ENCODE peak calls at places on chromosome 15, in seven cellular contexts. Z is esophagus squamous epithelium; N is psoas muscle; C is astrocyte; H is SJSA1; T is CD4-positive, alpha-beta memory T cell; F is endodermal cell. D is an unnamed sample. For H3K4me1, the result is how much of the 10 kb centered on the place peaks cover.

GRCh38 chr15:33242669-33243191 is 48.2 kb upstream of the FMN1 start:
- DNase-seq in Z (no peak), N (no peak), C (peak), H (no peak), T (no peak), F (peak), D (no peak)

GRCh38 chr15:31163769-31164572 is 62.4 kb upstream of the TRPM1 start:
- DNase-seq in Z (no peak), N (no peak), C (peak), H (no peak), T (no peak), F (no peak), D (no peak)

GRCh38 chr15:49330166-49330565 is 92.9 kb upstream of the FGF7 start:
- DNase-seq in Z (no peak), N (no peak), C (no peak), H (no peak), T (no peak), F (no peak), D (no peak)

GRCh38 chr15:58546635-58547627 is 115.1 kb downstream of the LIPC start:
- DNase-seq in Z (no peak), N (peak), C (peak), H (peak), T (no peak), F (peak), D (peak)

GRCh38 chr15:79283252-79284048 is 928 bp downstream of the ANKRD34C start:
- DNase-seq in Z (no peak), N (peak), C (peak), H (no peak), T (peak), F (peak), D (peak)

GRCh38 chr15:63978511-63979226 is 67.6 kb downstream of the DAPK2 start:
- DNase-seq in Z (no peak), N (no peak), C (no peak), H (peak), T (no peak), F (peak), D (no peak)

GRCh38 chr15:78264304-78265136 is at the start of gene DNAJA4:
- DNase-seq in Z (no peak), N (peak), C (peak), H (no peak), T (peak), F (peak), D (peak)

GRCh38 chr15:66832679-66833078 is 130.6 kb downstream of the SMAD6 start:
- DNase-seq in Z (no peak), N (no peak), C (no peak), H (no peak), T (no peak), F (no peak), D (no peak)

GRCh38 chr15:80893777-80894176 is 95.8 kb downstream of the MESD start:
- DNase-seq in Z (no peak), N (peak), C (no peak), H (no peak), T (no peak), F (no peak), D (no peak)

GRCh38 chr15:75335705-75336355 is at the start of gene COMMD4:
- DNase-seq in Z (peak), N (peak), C (peak), H (peak), T (peak), F (peak), D (peak)

GRCh38 chr15:75687486-75688277 is 25.0 kb downstream of the CSPG4 start:
- DNase-seq in Z (no peak), N (no peak), C (no peak), H (no peak), T (no peak), F (no peak), D (no peak)

GRCh38 chr15:64686130-64686735 is 89.2 kb downstream of the RBPMS2 start:
- DNase-seq in Z (no peak), N (no peak), C (peak), H (no peak), T (peak), F (peak), D (no peak)

GRCh38 chr15:22954326-22954725 is 25.8 kb downstream of the CYFIP1 start:
- DNase-seq in Z (no peak), N (peak), C (no peak), H (no peak), T (no peak), F (no peak), D (no peak)

GRCh38 chr15:95875141-95875643 is 455.3 kb upstream of the NR2F2 start:
- DNase-seq in Z (no peak), N (no peak), C (peak), H (no peak), T (peak), F (no peak), D (no peak)

GRCh38 chr15:88454231-88454630 is 13.0 kb downstream of the MRPL46 start:
- DNase-seq in Z (no peak), N (no peak), C (peak), H (no peak), T (no peak), F (no peak), D (no peak)

GRCh38 chr15:52787549-52788098 is 2.5 kb downstream of the ONECUT1 start:
- DNase-seq in Z (no peak), N (no peak), C (no peak), H (no peak), T (no peak), F (peak), D (peak)

DNA sequence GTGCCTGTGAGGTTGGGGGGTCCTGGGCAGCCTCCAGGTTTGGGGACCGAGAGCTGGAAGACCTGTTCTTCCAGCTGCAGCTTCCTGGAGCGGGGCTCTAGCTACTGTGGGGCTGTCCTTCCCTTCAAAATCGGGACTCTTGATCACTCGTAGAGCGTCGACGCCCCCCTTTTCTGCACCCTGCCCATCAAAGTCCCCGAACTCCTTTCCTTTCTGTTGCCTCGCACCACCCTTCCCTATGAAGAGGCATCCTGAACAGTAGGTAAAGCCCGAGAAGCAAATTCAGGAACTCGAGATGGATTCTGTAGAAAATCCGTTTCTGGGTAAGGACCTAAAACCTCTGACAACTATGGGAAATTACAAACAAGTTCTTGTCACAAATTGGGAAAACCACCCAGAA is 468 bp downstream of the CHP1 start:
- DNase-seq in Z (no peak), N (no peak), C (no peak), H (no peak), T (no peak), F (no peak), D (no peak)
- H3K4me1 ChIP-seq in Z (under half), N (under half), C (under half), H (under half), T (under half), F (under half), D (under half)

DNA sequence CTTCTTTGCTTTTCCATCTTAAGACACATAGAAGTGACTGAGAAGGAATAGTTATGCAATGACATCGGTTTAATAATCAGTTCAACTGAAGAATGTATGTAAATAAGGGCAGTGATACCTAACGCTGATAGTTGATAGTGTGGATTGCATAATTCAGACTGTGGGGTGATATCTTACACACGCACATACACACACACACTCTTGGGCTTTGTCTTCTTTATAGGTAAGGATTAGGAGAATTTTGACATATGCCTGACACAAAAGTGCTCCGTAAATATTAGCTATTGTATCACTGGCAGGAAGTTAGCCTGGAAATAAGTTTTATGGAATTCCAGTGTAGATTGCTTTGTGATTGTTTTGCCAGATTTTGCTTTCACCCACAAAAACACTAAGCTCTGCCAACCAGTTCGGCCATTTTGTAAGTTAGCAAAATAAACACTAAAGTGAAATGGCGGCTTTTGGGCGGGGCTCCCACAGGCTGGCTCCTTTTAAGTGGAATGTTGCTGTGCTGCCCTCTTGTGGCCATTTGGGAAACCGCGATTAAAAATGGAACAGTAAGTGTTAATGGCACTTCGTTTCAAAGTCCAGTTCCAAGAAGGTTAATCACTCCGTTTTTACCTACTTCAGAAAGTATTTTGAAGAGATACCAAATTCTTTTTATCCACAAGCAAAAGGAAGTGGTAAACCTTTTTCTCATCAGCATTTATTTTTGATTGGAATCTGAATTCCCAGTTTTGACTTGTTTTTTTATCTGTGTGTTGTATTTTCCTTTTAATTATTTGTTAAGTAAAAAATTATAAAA is 17.7 kb downstream of the CHD2 start:
- DNase-seq in Z (peak), N (peak), C (peak), H (peak), T (peak), F (peak), D (peak)
- H3K4me3 ChIP-seq in Z (peak), N (peak), C (peak), H (no peak), T (no peak), F (no peak), D (peak)

GRCh38 chr15:99340347-99340746 is 89.1 kb downstream of the LRRC28 start:
- DNase-seq in Z (no peak), N (no peak), C (no peak), H (no peak), T (no peak), F (no peak), D (no peak)
- H3K27ac ChIP-seq in Z (no peak), N (no peak), C (no peak), H (no peak), T (no peak), F (no peak), D (no peak)

GRCh38 chr15:65828566-65828965 is 36.5 kb upstream of the DENND4A start:
- DNase-seq in Z (no peak), N (no peak), C (no peak), H (no peak), T (peak), F (no peak), D (no peak)
- H3K4me1 ChIP-seq in Z (under half), N (under half), C (under half), H (under half), T (half or more), F (under half), D (under half)

DNA sequence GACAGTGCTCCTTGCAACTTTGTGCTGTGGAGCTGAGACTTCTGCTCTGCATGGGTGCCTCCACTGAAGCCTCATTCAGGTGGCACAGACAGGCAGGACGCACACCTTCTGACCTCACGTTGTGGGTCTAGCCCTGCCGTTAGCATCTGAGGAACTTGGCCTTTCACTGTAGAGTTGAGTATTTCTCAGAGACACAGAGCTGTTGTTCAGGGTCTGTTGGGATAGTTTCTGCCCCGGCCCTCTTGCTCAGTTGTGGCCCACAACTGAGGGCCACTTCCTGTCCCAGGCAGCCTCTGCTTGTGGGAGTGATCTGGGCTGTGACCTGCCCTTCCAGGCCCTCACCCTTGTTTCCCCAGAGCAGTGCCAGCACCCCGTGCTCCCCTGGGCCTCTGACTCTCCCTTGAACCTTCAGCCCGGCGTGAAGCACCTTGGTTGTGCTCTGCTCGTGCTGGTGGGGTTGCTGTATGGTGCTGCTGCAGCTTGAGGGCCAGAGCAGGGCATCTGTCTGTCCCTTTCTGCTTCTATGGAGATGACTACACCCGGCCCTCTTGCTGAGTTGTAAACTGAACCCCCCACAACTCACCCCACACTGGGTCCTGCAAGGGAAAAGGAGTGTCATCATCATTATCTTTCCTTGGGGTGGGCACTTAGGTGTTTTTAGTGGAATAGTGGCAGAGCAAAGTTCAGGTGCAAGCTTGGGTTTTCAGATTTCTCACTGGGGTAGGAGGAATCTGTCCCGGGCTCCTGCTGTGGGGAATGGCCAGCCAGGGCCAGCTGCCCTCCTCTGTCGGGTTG is 11.7 kb downstream of the BAHD1 start:
- DNase-seq in Z (no peak), N (peak), C (no peak), H (no peak), T (no peak), F (no peak), D (no peak)
- H3K4me3 ChIP-seq in Z (no peak), N (no peak), C (no peak), H (no peak), T (no peak), F (no peak), D (no peak)

DNA sequence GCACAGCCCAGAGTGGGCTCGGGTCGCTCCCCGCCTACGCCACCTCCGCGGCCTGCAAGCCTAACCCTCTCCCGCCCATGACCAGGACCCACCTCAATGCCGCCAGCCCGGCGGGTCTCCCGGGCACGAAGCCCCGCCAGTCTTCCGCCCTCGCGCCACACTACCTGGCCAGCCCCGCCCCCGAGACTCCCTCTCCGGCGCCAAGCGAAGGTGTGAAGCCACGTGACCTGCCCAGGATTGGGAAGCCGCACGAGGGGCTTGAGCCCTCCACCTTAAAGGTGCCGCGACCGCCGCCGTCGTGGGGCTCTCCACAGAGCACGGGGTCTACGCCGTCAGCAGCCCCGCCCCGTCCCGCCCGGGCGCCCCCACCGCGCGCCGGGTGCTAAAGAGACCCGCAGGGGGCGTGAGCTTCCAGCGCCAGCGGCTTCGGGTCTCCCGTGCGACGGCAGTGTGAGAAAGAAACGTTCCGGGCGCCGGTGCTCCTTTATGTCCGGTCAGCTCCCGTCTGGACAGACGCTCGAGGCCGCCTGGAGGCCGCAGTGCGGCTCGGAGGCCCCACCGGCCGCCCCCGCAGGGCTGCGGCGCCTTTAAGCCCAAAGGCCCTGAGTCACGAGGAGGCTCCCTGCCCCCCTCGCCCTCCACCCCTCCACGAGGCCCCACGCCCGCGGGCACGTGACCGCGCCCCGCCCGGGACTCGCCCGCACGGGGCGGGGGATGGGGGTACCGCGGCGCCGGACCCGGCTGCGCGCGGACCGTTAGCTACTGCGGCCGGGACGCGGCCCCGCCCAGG is at the start of gene CPEB1:
- DNase-seq in Z (no peak), N (peak), C (no peak), H (peak), T (peak), F (peak), D (peak)
- H3K27ac ChIP-seq in Z (peak), N (no peak), C (no peak), H (no peak), T (no peak), F (no peak), D (no peak)

DNA sequence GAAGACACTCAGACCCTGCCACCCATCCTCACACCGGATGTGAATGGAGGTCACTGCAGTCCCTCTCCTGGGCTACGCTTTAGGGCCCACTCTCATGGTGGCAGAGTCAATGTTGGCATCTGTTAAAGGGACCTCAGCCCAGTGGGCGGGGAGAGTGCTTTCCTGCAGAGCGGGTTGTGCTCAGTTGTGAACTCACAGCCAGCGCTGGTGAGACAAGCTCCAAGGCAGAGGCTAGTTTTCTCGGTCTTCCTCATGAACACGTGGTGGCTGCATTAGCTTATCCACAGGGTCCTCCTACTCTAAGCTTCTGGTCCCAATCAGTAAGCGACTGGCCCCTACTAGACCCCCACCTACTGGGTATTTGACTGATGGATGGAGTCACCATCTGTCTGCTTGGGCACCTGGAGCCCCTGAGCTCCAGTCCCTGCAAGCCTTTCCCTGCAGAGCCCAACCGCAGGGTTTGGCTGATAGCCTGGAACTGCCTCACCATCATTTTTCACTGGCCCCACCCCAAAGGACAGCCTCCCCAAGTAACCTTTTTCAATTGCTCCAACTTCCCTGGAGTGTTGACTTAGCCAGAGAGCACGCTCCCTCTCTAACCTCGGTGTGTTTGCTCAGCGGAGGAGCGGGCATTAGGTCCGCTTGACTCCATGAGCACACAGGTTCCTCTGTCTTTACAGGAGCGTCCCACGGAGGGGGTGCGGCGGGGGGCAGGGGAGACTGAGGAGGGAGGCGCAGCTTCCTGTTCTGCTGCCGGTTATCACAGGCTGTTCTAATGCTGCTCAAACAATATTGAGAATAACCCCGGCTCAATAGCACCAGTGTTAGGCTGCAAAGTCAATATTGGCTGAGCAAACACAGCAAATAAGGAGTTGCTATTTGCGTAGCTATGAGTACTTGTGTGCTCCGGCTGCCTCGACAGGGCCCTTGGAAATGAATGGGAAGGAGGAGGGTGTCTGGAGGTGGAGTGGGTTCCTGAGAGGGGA is 141.7 kb downstream of the RPLP1 start:
- DNase-seq in Z (no peak), N (peak), C (peak), H (no peak), T (no peak), F (peak), D (peak)
- H3K4me1 ChIP-seq in Z (under half), N (under half), C (under half), H (under half), T (under half), F (under half), D (under half)

DNA sequence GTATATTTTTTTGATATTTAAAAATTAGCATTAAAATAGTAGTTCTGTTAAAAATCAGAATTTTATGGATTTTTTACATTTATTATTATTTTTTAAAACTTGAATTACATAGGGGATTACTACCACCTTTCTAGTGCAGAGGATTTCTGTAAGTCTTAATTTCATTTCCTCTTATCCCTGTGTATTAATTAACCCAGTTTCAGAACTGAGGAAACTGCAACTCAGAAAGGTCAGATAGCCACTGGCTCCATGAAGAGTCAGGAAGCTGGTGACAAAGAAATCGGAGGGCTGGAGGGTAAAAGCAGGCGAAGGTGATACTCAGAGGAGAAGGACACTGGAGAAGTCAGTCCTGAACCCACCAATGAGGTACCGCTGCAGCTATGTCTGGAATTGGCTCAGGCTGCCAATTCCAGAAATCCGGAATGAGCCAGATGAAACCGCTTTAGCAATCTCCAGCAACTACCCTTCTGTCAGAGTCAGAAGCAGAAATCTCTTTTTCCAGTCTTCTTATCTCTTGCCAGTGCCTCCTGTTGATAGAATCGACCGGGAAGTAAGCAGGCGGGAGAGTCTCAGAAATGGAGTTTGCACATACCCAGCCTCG is 308.5 kb downstream of the SV2B start:
- DNase-seq in Z (no peak), N (no peak), C (peak), H (no peak), T (no peak), F (no peak), D (peak)
- H3K4me3 ChIP-seq in Z (no peak), N (no peak), C (no peak), H (no peak), T (no peak), F (no peak), D (no peak)